ENCODE peak calls at places on chromosomes 12 and 14, in eight cellular contexts. W is CD8-positive, alpha-beta T cell; C is stomach; M is heart right ventricle; I is H9; J is body of pancreas; A is breast epithelium; G is tibial nerve. B is an unnamed sample.

GRCh38 chr14:97848351-97848980 is 1051.3 kb downstream of the VRK1 start:
- DNase-seq in W (no peak), C (no peak), M (no peak), I (no peak), J (no peak), A (no peak), G (no peak), B (no peak)

GRCh38 chr12:123546281-123546680 is 12.8 kb upstream of the RILPL1 start:
- DNase-seq in W (no peak), C (no peak), M (no peak), I (no peak), J (no peak), A (no peak), G (no peak), B (no peak)

GRCh38 chr12:1873531-1874149 is 44.8 kb downstream of the CACNA2D4 start:
- DNase-seq in W (no peak), C (no peak), M (no peak), I (no peak), J (no peak), A (no peak), G (no peak), B (no peak)

GRCh38 chr12:31650927-31651326 is 8.6 kb upstream of the ETFBKMT start:
- DNase-seq in W (no peak), C (peak), M (no peak), I (no peak), J (peak), A (no peak), G (no peak), B (no peak)

GRCh38 chr12:120211904-120212283 is 11.0 kb upstream of the RPLP0 start:
- DNase-seq in W (no peak), C (no peak), M (no peak), I (no peak), J (no peak), A (no peak), G (no peak), B (no peak)

GRCh38 chr14:45133683-45134050 is 614 bp downstream of the FKBP3 start:
- DNase-seq in W (no peak), C (no peak), M (no peak), I (no peak), J (no peak), A (no peak), G (no peak), B (no peak)

GRCh38 chr12:110555509-110556406 is 27.4 kb downstream of the PPTC7 start:
- DNase-seq in W (no peak), C (no peak), M (no peak), I (no peak), J (no peak), A (no peak), G (no peak), B (no peak)

GRCh38 chr12:81644503-81644902 is 114.6 kb downstream of the PPFIA2 start:
- DNase-seq in W (no peak), C (no peak), M (no peak), I (no peak), J (no peak), A (no peak), G (no peak), B (no peak)

GRCh38 chr12:40942326-40942725 is 245.8 kb upstream of the PDZRN4 start:
- DNase-seq in W (no peak), C (no peak), M (no peak), I (no peak), J (no peak), A (no peak), G (no peak), B (no peak)

GRCh38 chr12:89552376-89552775 is 26.5 kb upstream of the POC1B start:
- DNase-seq in W (no peak), C (no peak), M (no peak), I (no peak), J (no peak), A (no peak), G (no peak), B (no peak)

GRCh38 chr12:27814851-27815591 is 35.0 kb upstream of the MANSC4 start:
- DNase-seq in W (no peak), C (no peak), M (no peak), I (no peak), J (no peak), A (no peak), G (no peak), B (no peak)

GRCh38 chr12:98053202-98053601 is 462.2 kb upstream of the TMPO start:
- DNase-seq in W (no peak), C (no peak), M (no peak), I (no peak), J (no peak), A (no peak), G (no peak), B (no peak)

GRCh38 chr12:93419388-93420034 is 22.2 kb downstream of the UBE2N start:
- DNase-seq in W (no peak), C (no peak), M (no peak), I (no peak), J (no peak), A (no peak), G (no peak), B (no peak)

GRCh38 chr12:93417967-93418480 is 23.7 kb downstream of the UBE2N start:
- DNase-seq in W (no peak), C (no peak), M (no peak), I (no peak), J (no peak), A (no peak), G (no peak), B (no peak)

DNA sequence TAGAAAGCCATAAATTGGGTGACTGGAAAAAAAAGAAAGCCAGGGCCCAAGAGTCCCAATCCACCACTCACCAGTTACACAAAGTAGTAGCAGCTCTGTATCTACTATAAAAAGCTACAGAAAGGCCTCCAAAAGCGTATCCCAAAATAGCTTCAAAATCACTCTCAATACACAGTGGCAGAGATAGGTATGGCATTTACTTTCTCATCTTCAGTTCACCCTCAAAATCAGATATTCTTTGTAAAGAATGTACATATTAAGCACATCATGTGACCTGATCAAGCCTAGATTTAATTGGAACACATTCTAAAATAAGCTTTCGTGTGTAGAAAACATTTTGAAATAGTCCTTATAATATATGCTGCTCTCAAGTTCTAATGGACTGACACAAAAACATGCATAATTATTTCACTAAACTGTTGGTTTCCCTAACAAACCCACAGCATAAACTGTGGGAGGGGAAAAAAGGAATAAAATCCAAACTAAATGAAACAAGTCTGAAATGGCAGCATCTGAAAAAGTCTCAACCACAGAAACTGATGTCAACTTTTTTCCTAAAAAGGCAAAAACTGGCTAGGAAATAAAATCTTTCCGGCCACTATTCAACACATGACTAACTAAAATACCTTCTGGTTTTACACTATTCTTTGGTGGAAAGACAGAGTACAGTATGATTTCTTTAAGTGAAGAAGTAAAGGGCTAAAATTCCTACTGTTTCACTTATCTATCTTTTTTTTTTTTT is 25.9 kb downstream of the UBE2N start:
- DNase-seq in W (no peak), C (no peak), M (no peak), I (no peak), J (no peak), A (no peak), G (no peak), B (no peak)
- H3K27ac ChIP-seq in W (no peak), C (no peak), M (peak), I (no peak), J (no peak), A (no peak), G (no peak), B (no peak)

GRCh38 chr12:115158816-115159215 is 474.8 kb upstream of the TBX3 start:
- DNase-seq in W (no peak), C (no peak), M (no peak), I (no peak), J (no peak), A (no peak), G (no peak), B (no peak)

GRCh38 chr12:115160290-115161108 is 476.5 kb upstream of the TBX3 start:
- DNase-seq in W (no peak), C (no peak), M (no peak), I (no peak), J (no peak), A (no peak), G (no peak), B (no peak)

GRCh38 chr12:115155665-115156645 is 472.0 kb upstream of the TBX3 start:
- DNase-seq in W (no peak), C (no peak), M (no peak), I (no peak), J (no peak), A (no peak), G (no peak), B (no peak)
- H3K27ac ChIP-seq in W (no peak), C (no peak), M (no peak), I (no peak), J (no peak), A (no peak), G (no peak), B (no peak)

DNA sequence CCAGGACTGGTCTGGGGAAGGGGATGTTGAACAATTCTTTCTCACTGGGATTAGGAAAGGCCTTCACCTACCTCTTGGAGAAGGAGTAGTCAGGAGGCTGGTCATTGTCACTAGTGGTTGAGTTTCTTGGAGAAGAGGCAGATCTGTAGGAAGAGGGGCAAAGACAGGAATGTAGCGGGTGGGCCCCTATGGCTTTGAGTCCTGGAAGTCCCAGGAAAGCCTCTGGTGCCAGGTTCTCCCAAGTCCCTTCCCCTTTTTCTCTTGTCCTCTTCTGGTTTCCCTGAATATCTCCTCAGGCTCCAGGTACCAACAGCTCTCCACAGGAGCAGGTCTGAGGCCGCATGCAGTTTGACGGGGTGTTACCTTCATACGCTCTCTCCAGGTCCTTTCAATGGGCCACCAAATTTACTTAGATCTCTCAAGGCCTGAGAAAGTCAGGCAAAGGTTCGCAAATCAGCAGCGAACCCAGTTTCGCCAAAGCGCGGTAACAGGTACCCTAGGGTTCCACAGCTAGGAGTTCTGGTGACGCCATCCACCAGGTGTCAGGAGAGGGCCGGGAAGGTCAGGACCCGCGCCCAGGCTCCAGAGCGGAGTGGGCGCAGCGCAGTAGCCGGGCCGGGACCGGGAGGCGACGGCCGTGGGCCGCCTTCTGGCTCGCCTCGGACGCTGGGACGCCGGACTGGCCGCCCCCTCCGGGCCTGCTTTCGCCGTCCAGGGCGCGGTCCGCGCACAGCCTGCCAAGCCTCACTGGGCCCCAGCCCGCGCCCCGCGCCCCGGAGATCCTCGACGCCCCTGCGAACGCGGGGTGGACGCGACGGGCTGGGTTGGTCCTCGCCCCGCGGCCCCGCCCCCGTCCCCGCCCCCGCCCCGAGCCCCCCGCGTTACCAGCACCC is 795 bp downstream of the SMAGP start:
- DNase-seq in W (peak), C (peak), M (peak), I (peak), J (peak), A (no peak), G (peak), B (no peak)
- H3K27ac ChIP-seq in W (peak), C (peak), M (peak), I (no peak), J (peak), A (peak), G (peak), B (no peak)

DNA sequence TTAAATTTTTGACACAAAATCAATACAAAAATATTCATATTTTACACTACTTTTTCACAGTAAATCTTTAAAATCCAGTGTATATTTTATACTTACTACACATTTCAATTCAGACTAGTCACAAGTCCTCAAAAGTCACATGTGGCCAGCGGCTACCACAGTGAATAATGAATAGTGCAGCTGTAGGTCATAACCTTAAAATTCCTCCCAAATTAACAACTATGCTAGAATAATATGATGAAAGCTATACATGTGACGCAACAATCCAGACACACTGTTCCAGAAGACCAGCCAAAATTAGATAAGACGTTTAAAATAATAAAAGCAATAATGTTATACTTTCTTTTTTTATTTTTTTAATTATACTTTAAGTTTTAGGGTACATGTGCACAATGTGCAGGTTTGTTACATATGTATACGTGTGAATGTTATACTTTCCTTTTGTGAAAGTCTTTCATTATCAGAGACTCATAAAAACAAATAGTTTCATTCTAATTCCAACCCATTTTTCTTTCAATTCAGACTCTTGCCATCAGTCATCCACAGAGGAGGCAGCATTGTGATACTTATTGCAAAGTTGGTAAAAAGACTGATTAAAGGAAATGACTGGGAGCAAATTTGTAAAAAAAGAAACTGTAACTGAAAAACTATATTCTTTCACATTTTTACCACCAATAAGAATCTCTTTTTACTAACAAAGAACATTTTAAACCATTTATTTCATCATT is 67.0 kb downstream of the C2CD5 start:
- DNase-seq in W (no peak), C (no peak), M (no peak), I (no peak), J (no peak), A (no peak), G (no peak), B (no peak)
- H3K27ac ChIP-seq in W (no peak), C (no peak), M (no peak), I (no peak), J (no peak), A (no peak), G (no peak), B (no peak)

DNA sequence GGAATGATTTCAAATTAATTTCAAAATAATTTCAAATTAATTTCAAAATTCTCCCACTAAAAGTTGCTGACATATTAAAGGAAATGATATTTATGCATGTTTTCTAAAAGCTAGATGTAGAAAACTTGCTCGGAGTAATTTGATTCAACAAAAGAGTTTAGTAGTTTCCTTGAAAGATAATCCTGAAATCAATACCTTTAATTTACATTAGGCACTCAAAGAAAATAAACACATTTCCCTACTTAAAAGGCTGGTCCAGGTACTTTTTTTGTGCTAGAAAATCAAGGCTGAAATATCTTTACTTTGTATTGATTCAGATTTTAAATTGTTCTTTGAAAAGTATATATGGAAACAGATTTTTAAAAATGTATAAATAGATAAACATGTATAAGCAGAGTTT is 370.5 kb downstream of the RAD51B start:
- DNase-seq in W (no peak), C (no peak), M (no peak), I (no peak), J (no peak), A (no peak), G (no peak), B (no peak)
- H3K27ac ChIP-seq in W (no peak), C (no peak), M (no peak), I (no peak), J (peak), A (no peak), G (no peak), B (no peak)

DNA sequence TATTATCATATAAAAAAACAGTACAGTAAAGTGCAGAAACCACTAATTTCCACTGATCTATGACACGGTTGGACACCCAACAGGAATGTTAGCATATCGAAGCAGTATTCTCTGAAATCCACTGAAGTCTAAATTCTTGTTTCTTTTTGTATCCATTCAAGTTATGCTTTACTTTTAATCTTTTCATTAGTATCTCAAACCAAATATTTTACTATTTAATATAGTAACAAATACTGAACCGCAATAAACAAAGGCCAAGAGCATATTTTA is 41.1 kb downstream of the ATXN2 start:
- DNase-seq in W (no peak), C (no peak), M (no peak), I (no peak), J (no peak), A (no peak), G (no peak), B (no peak)
- H3K27ac ChIP-seq in W (no peak), C (no peak), M (no peak), I (no peak), J (no peak), A (no peak), G (no peak), B (no peak)

GRCh38 chr14:74649673-74650072 is 37.6 kb upstream of the LTBP2 start:
- DNase-seq in W (no peak), C (no peak), M (no peak), I (no peak), J (no peak), A (no peak), G (no peak), B (no peak)
- H3K27ac ChIP-seq in W (no peak), C (no peak), M (no peak), I (no peak), J (no peak), A (peak), G (no peak), B (no peak)

GRCh38 chr12:128971802-128972201 is 118.5 kb downstream of the GLT1D1 start:
- DNase-seq in W (no peak), C (no peak), M (no peak), I (no peak), J (no peak), A (no peak), G (no peak), B (no peak)

GRCh38 chr12:128970110-128970509 is 116.8 kb downstream of the GLT1D1 start:
- DNase-seq in W (no peak), C (no peak), M (no peak), I (no peak), J (no peak), A (no peak), G (no peak), B (no peak)

GRCh38 chr12:128968668-128969067 is 115.4 kb downstream of the GLT1D1 start:
- DNase-seq in W (no peak), C (no peak), M (no peak), I (no peak), J (no peak), A (no peak), G (no peak), B (no peak)

GRCh38 chr12:128970941-128971340 is 117.7 kb downstream of the GLT1D1 start:
- DNase-seq in W (no peak), C (no peak), M (no peak), I (no peak), J (no peak), A (no peak), G (no peak), B (peak)

GRCh38 chr12:128969480-128970055 is 116.3 kb downstream of the GLT1D1 start:
- DNase-seq in W (no peak), C (peak), M (no peak), I (peak), J (peak), A (no peak), G (no peak), B (peak)
- H3K27ac ChIP-seq in W (no peak), C (no peak), M (no peak), I (no peak), J (no peak), A (no peak), G (no peak), B (peak)